ENCODE peak calls at places on chromosomes 2 and 18, in four cellular contexts. I, C, W and Z are unnamed samples.

GRCh38 chr2:109473006-109473380 is 140.8 kb downstream of the SEPTIN10 start:
- DNase-seq in I (no peak), C (no peak), W (no peak), Z (peak)

GRCh38 chr2:219737270-219737691 is 109.9 kb downstream of the SLC4A3 start:
- DNase-seq in I (no peak), C (no peak), W (no peak), Z (no peak)

GRCh38 chr2:69348781-69349180 is 38.2 kb downstream of the GFPT1 start:
- DNase-seq in I (no peak), C (no peak), W (no peak), Z (no peak)

GRCh38 chr2:188345439-188345838 is 53.8 kb downstream of the GULP1 start:
- DNase-seq in I (no peak), C (no peak), W (no peak), Z (no peak)

GRCh38 chr18:36162981-36163380 is 24.3 kb upstream of the MOCOS start:
- DNase-seq in I (no peak), C (no peak), W (no peak), Z (no peak)

GRCh38 chr2:28974252-28974651 is 6.8 kb upstream of the TOGARAM2 start:
- DNase-seq in I (no peak), C (no peak), W (no peak), Z (no peak)

GRCh38 chr2:96887419-96888081 is 17.7 kb upstream of the SEMA4C start:
- DNase-seq in I (no peak), C (no peak), W (no peak), Z (no peak)

GRCh38 chr2:43637030-43637803 is at the start of gene PLEKHH2:
- DNase-seq in I (peak), C (peak), W (peak), Z (peak)

GRCh38 chr2:109475531-109476210 is 138.1 kb downstream of the SEPTIN10 start:
- DNase-seq in I (no peak), C (no peak), W (no peak), Z (no peak)

GRCh38 chr2:85159589-85159988 is 26.4 kb downstream of the TCF7L1 start:
- DNase-seq in I (no peak), C (no peak), W (no peak), Z (no peak)

GRCh38 chr2:98944786-98945185 is 8.8 kb upstream of the CRACDL start:
- DNase-seq in I (no peak), C (no peak), W (no peak), Z (no peak)

GRCh38 chr2:236856856-236857616 is 228.7 kb upstream of the COPS8 start:
- DNase-seq in I (no peak), C (no peak), W (no peak), Z (peak)

GRCh38 chr18:8460748-8461147 is 148.5 kb upstream of the RAB12 start:
- DNase-seq in I (no peak), C (no peak), W (no peak), Z (no peak)

GRCh38 chr18:8461544-8461943 is 147.7 kb upstream of the RAB12 start:
- DNase-seq in I (no peak), C (no peak), W (no peak), Z (no peak)

GRCh38 chr18:8458546-8459215 is 150.6 kb upstream of the RAB12 start:
- DNase-seq in I (no peak), C (no peak), W (no peak), Z (no peak)

DNA sequence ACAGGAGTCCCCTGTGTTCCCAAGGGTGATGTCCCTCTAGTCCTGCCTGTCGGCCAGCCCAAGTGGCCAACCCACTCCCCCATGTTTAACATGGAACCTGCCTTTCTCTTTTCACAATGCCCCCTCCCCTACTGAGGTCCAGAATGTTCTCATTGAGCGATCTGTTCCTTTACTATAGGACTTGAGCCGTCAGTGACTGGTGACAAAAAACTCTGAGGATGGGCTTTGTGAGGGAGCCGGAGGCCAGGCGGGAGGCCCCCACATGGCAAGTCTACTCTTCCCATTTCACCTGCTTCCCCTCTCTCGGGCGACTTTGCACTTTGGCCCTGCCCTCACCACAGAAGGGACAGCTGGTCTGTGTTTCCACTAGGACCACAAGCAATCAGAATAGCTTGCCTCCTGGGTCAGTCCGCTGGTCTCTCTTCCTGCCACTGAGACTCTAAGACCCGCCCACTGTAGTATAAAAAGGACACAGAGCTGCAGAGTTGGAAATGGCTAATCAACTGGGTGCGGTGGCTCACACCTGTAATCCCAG is 146.5 kb upstream of the RAB12 start:
- DNase-seq in I (peak), C (no peak), W (no peak), Z (no peak)
- TF ChIP-seq ELF4 in I (no peak), C (no peak), W (no peak), Z (no peak)

DNA sequence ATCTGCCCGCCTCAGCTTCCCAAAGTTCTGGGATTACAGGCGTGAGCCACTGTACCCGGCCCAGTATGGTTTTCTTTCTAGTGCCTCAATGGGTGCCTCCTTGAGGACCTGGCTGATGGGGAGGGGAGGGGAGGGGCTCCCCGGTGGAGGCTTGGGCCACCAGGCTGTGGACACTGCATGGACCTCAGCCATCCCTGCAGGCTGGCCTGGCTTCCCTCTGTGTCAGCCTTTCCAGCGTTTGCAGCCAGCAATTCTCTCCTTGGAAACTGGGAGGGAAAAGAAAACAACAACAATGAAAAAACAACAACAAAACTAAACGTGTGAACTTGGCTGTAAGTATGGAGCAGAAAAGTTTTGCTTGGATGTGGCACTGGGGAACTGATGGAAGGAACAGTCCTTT is 159.3 kb downstream of the GLI2 start:
- DNase-seq in I (no peak), C (no peak), W (no peak), Z (no peak)
- TF ChIP-seq SP1 in I (no peak), C (no peak), W (no peak), Z (no peak)

DNA sequence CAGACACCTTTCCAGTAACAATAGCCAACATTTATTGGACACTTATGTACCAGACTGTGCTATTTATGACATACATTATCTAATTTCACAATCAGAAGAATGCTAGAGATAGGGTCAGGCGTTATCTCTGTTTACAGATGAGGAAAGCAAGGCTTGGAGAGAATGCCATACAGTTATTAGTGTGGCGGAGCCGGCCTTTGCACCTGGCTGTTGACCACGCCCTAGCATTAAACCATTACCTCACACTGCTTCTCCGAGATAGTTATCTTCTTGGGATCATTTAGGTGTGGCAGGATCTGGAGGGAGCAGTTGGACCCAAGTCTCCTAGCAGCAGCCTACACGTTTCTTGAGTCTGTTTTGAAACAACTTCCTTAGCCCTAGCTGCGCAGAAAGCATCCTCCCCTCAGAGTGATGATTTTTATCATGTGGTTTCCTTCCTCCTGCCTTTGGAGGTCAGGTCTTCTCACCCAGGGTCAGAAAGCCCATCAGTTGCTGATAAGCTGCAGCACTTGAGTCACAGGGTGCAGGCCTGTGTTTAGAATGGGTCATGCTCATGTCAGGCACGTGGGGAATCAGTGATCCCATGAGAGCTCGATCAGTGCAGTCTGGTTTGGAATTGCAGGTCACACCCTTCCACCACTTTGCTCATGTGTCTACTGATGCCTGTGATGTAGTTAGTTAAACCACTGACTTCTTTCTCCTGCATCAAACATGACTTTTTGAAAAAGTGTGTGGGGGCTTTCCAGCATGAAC is 118.2 kb downstream of the SPTBN1 start:
- DNase-seq in I (peak), C (no peak), W (peak), Z (no peak)
- TF ChIP-seq ELF4 in I (no peak), C (no peak), W (no peak), Z (no peak)

GRCh38 chr2:10514287-10514686 is 66.2 kb upstream of the ODC1 start:
- DNase-seq in I (no peak), C (no peak), W (no peak), Z (no peak)
- TF ChIP-seq SP1 in I (no peak), C (no peak), W (no peak), Z (no peak)

DNA sequence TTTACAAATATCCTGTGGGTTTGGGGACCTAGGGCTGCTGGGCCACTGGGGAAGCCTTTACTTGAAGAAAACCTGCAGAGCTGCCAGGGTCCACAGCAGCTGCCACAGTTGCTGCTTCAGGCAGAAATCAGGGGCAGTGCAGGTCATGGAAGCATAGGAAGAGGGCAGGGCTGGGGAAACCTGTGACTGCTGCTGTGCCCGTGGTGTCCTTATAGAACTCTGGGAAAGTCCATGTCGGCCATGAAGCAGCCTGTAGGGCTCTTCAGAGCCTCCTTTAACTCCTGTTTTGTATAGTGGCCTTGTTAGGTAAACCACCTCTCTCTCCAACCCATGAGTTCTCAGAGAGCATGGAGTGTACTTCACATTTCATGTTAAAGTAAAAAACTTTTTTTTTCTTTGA is 62.1 kb downstream of the SMAD4 start:
- DNase-seq in I (no peak), C (no peak), W (no peak), Z (no peak)
- TF ChIP-seq ELF4 in I (no peak), C (no peak), W (no peak), Z (no peak)

DNA sequence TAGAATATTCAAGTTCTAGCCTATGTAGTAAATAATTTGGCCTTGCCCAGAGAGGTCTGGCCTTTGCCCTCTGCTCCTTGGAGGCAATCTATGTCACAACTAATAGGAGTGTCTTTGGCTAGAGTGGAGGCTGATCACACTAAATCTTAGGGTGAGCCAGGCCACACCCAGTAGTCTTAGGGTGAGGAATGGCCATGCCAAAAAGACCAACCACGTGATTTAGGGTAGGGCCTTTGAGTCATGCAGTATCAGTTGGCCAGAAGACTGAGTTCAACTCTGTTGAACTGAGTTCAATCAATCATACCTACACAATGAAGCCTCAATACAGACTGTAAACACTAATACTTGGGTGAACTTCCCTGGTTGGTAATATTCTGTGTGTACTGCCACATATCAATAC is 26.0 kb upstream of the FLACC1 start:
- DNase-seq in I (no peak), C (no peak), W (no peak), Z (no peak)
- TF ChIP-seq SP1 in I (no peak), C (no peak), W (no peak), Z (no peak)

GRCh38 chr2:42147641-42148274 is 21.4 kb upstream of the EML4 start:
- DNase-seq in I (peak), C (no peak), W (no peak), Z (no peak)
- TF ChIP-seq ELF4 in I (no peak), C (no peak), W (no peak), Z (no peak)

DNA sequence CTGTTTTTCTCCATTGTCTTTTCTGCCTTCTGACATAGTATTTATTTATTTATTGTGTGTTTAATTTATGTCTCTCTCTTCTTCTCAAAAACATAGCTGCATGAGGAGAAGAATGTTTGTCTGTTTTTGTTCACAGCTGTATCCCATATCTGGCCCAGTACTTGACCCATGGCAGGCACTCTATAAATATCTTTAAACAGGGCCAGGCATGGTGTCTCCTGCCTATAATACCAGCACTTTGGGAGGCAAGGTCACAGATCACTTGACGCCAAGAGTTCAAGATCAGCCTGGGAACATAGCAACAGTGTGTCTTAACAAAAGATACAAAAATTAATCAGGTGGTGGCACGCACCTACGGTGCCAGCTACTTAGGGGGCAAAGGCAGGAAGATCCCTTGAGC is 361.3 kb upstream of the KLHL29 start:
- DNase-seq in I (no peak), C (no peak), W (no peak), Z (no peak)
- TF ChIP-seq SP1 in I (no peak), C (no peak), W (no peak), Z (no peak)